ENCODE peak calls at places on chromosomes 16 and 17, in ten cellular contexts. A, B, C, T, R, U, Y, H, I and M are unnamed samples. For H3K9me2 and H3K4me1, the result is how much of the 10 kb centered on the place peaks cover.

GRCh38 chr16:10314811-10315210 is 71.0 kb upstream of the ATF7IP2 start:
- DNase-seq in A (peak), B (peak), C (no peak), T (peak), R (no peak), U (peak), Y (no peak), H (no peak), I (peak), M (peak)

GRCh38 chr16:84156342-84156784 is 11.3 kb downstream of the DNAAF1 start:
- DNase-seq in A (peak), B (no peak), C (no peak), T (no peak), R (peak), U (no peak), Y (no peak), H (no peak), I (no peak), M (peak)

GRCh38 chr16:85718682-85719081 is 29.9 kb upstream of the GINS2 start:
- DNase-seq in A (peak), B (peak), C (no peak), T (peak), R (no peak), U (no peak), Y (peak), H (peak), I (peak), M (peak)

GRCh38 chr17:48545022-48545376 is at the start of gene HOXB2:
- DNase-seq in A (peak), B (no peak), C (no peak), T (no peak), R (no peak), U (no peak), Y (no peak), H (peak), I (no peak), M (no peak)

GRCh38 chr17:33322063-33322462 is 29.0 kb upstream of the ASIC2 start:
- DNase-seq in A (peak), B (no peak), C (no peak), T (no peak), R (no peak), U (no peak), Y (no peak), H (no peak), I (no peak), M (no peak)

GRCh38 chr17:17820457-17821158 is 16.2 kb downstream of the SREBF1 start:
- DNase-seq in A (no peak), B (no peak), C (no peak), T (no peak), R (no peak), U (no peak), Y (no peak), H (no peak), I (no peak), M (no peak)

GRCh38 chr17:2972749-2973148 is 90.7 kb downstream of the OR1D5 start:
- DNase-seq in A (no peak), B (no peak), C (no peak), T (no peak), R (no peak), U (no peak), Y (no peak), H (no peak), I (no peak), M (no peak)

GRCh38 chr16:27564226-27564625 is 14.3 kb downstream of the KATNIP start:
- DNase-seq in A (no peak), B (no peak), C (no peak), T (no peak), R (no peak), U (peak), Y (no peak), H (no peak), I (no peak), M (no peak)

GRCh38 chr17:45906237-45906636 is 11.9 kb downstream of the MAPT start:
- DNase-seq in A (no peak), B (no peak), C (no peak), T (no peak), R (no peak), U (peak), Y (no peak), H (no peak), I (no peak), M (no peak)

GRCh38 chr16:19769239-19769638 is 51.2 kb downstream of the IQCK start:
- DNase-seq in A (no peak), B (no peak), C (no peak), T (no peak), R (no peak), U (no peak), Y (no peak), H (no peak), I (no peak), M (no peak)

GRCh38 chr17:29640413-29640812 is 17.7 kb upstream of the CORO6 start:
- DNase-seq in A (peak), B (no peak), C (no peak), T (no peak), R (no peak), U (no peak), Y (no peak), H (no peak), I (no peak), M (no peak)

GRCh38 chr17:29645516-29646051 is 22.9 kb upstream of the CORO6 start:
- DNase-seq in A (peak), B (no peak), C (no peak), T (no peak), R (no peak), U (peak), Y (peak), H (no peak), I (no peak), M (no peak)

GRCh38 chr17:29643817-29644160 is 21.1 kb upstream of the CORO6 start:
- DNase-seq in A (no peak), B (no peak), C (no peak), T (no peak), R (no peak), U (no peak), Y (no peak), H (no peak), I (no peak), M (no peak)

GRCh38 chr17:29642171-29642611 is 19.5 kb upstream of the CORO6 start:
- DNase-seq in A (no peak), B (no peak), C (no peak), T (no peak), R (no peak), U (peak), Y (no peak), H (no peak), I (no peak), M (no peak)

DNA sequence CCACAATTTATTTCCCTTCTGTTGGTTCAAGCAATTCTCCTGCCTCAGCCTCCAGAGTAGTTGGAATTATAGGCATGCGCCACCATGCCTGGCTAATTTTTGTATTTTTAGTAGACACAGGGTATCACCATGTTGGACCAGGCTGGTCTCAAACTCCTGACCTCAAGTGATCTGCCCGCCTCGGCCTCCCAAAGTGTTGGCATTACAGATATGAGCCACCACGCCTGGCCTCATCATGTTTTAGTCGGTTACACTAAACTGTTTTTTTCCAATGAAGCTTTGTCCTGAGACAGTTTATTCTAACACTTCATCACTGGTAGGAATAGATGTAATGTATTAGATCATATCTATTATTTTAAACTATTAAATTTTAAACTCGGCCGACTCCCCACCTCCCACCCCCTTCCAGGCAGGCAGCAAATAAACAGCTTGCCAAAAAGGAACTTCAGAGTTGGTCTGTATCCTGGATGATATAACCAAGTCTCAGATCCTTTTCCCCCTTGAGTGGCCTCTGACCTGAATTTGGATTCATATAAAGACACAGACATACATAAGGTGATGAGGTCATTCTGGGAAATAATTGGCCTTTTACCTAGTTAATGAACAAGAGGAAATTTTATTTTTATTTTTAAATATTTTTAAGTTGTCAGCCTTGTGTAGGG is 18.4 kb upstream of the CORO6 start:
- DNase-seq in A (no peak), B (no peak), C (no peak), T (no peak), R (no peak), U (no peak), Y (no peak), H (no peak), I (no peak), M (no peak)
- H3K9me2 ChIP-seq in A (under half), B (under half), C (under half), T (under half), R (under half), U (under half), Y (under half), H (under half), I (under half), M (under half)

GRCh38 chr17:80185968-80186367 is 16.1 kb downstream of the CARD14 start:
- DNase-seq in A (no peak), B (no peak), C (no peak), T (no peak), R (no peak), U (no peak), Y (no peak), H (no peak), I (no peak), M (no peak)
- H3K4me1 ChIP-seq in A (under half), B (under half), C (under half), T (under half), R (under half), U (under half), Y (under half), H (under half), I (under half), M (under half)

GRCh38 chr16:86828202-86828601 is 249.9 kb downstream of the FOXL1 start:
- DNase-seq in A (no peak), B (no peak), C (no peak), T (no peak), R (no peak), U (no peak), Y (no peak), H (no peak), I (no peak), M (no peak)

GRCh38 chr16:86828653-86829052 is 250.3 kb downstream of the FOXL1 start:
- DNase-seq in A (no peak), B (no peak), C (no peak), T (no peak), R (no peak), U (no peak), Y (no peak), H (no peak), I (no peak), M (no peak)

GRCh38 chr16:86834451-86835035 is 256.2 kb downstream of the FOXL1 start:
- DNase-seq in A (peak), B (no peak), C (no peak), T (no peak), R (no peak), U (no peak), Y (peak), H (peak), I (peak), M (peak)

GRCh38 chr16:86833136-86833535 is 254.8 kb downstream of the FOXL1 start:
- DNase-seq in A (peak), B (no peak), C (no peak), T (peak), R (no peak), U (no peak), Y (no peak), H (no peak), I (no peak), M (no peak)

DNA sequence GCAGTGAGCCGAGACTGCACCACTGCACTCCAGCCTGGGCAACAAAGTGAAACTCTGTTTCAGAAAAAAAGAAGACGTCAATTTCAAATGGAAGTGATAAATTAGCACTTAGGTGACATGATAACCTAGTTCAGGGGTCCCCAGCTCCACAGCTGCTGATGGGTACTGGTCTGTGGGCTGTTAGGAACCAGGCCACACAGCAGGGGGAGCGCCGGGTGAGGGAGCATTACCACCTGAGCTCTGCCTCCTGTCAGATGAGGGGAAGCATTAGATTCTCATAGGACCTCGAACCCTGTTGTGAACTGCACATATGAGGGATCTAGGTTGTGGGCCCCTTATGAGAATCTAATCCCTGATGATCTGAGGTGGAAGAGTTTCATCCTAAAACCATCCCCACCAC is 253.0 kb downstream of the FOXL1 start:
- DNase-seq in A (no peak), B (peak), C (no peak), T (no peak), R (no peak), U (no peak), Y (no peak), H (no peak), I (peak), M (peak)
- H3K9me2 ChIP-seq in A (under half), B (under half), C (under half), T (under half), R (under half), U (under half), Y (under half), H (under half), I (under half), M (under half)

GRCh38 chr17:80295146-80295545 is 34.5 kb downstream of the RNF213 start:
- DNase-seq in A (no peak), B (no peak), C (no peak), T (no peak), R (no peak), U (no peak), Y (no peak), H (no peak), I (no peak), M (no peak)

GRCh38 chr17:80296221-80296620 is 35.6 kb downstream of the RNF213 start:
- DNase-seq in A (no peak), B (no peak), C (no peak), T (no peak), R (no peak), U (no peak), Y (no peak), H (no peak), I (no peak), M (no peak)

GRCh38 chr17:80294653-80295052 is 34.0 kb downstream of the RNF213 start:
- DNase-seq in A (no peak), B (no peak), C (no peak), T (no peak), R (no peak), U (no peak), Y (no peak), H (no peak), I (peak), M (no peak)

GRCh38 chr17:80294210-80294609 is 33.6 kb downstream of the RNF213 start:
- DNase-seq in A (no peak), B (no peak), C (no peak), T (no peak), R (no peak), U (no peak), Y (no peak), H (no peak), I (no peak), M (no peak)

GRCh38 chr17:80295559-80295958 is 34.9 kb downstream of the RNF213 start:
- DNase-seq in A (no peak), B (no peak), C (no peak), T (no peak), R (no peak), U (no peak), Y (no peak), H (no peak), I (no peak), M (no peak)
- H3K4me1 ChIP-seq in A (under half), B (under half), C (under half), T (under half), R (under half), U (under half), Y (under half), H (under half), I (under half), M (under half)

DNA sequence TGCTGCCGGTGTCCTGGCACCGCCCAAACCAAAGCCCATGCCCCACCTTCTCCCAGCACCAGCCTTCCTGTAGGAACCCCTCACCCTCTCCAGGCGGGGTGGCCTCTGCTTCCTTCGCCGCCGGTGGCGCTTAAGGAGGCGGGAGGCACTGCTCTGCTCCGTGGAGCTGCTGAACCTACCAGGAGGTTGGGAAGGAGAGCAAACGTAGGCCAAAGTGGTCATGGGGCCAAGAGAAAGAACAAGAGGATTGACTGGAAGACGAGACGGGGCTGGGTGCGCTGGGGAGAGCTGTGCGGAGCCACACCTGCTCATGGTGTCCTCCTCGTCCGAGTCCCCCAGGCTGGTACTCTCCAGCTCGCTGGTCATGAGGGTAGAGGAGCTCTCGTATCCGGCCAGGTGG is 4.8 kb downstream of the DVL2 start:
- DNase-seq in A (no peak), B (no peak), C (no peak), T (no peak), R (no peak), U (no peak), Y (no peak), H (no peak), I (no peak), M (no peak)
- H3K9me2 ChIP-seq in A (under half), B (under half), C (under half), T (under half), R (under half), U (under half), Y (under half), H (under half), I (under half), M (under half)